ENCODE peak calls at places on chromosome 5, in four cellular contexts. O is T-helper 1 cell; U is A549; G is stimulated activated CD8-positive, alpha-beta memory T cell treated with anti-CD3 and anti-CD28 coated beads, Interleukin-7, amount 100 ng/mL, for 24 hours. W is an unnamed sample.

GRCh38 chr5:157564149-157564711 is 11.3 kb downstream of the ADAM19 start:
- DNase-seq in U (no peak), G (no peak), O (no peak), W (no peak)

GRCh38 chr5:33439905-33440481 is 772 bp upstream of the TARS1 start:
- DNase-seq in G (no peak), U (no peak), O (peak), W (peak)

GRCh38 chr5:92613546-92613945 is 967.5 kb downstream of the NR2F1-AS1 start:
- DNase-seq in G (no peak), U (no peak), O (no peak), W (no peak)

GRCh38 chr5:59798862-59799667 is 94.5 kb downstream of the PDE4D start:
- DNase-seq in G (no peak), O (peak), U (peak), W (no peak)

GRCh38 chr5:57676228-57677098 is 193.9 kb upstream of the ACTBL2 start:
- DNase-seq in U (no peak), G (no peak), O (no peak), W (peak)

GRCh38 chr5:172454355-172455086 is at the start of gene SH3PXD2B:
- DNase-seq in O (peak), G (no peak), U (peak), W (peak)

GRCh38 chr5:135491552-135492318 is 39.6 kb upstream of the TIFAB start:
- DNase-seq in U (no peak), O (no peak), G (no peak), W (peak)

GRCh38 chr5:25094219-25094618 is 449.4 kb upstream of the CDH10 start:
- DNase-seq in O (no peak), G (no peak), U (no peak), W (no peak)

GRCh38 chr5:1792842-1793266 is 6.8 kb downstream of the MRPL36 start:
- DNase-seq in G (peak), U (no peak), O (peak), W (no peak)

GRCh38 chr5:56950626-56951130 is 1.2 kb downstream of the MIER3 start:
- DNase-seq in U (peak), O (peak), G (peak), W (peak)

GRCh38 chr5:123154857-123155467 is 65.9 kb downstream of the PRDM6 start:
- DNase-seq in G (no peak), U (no peak), O (no peak), W (no peak)

GRCh38 chr5:61468483-61468865 is 136.4 kb downstream of the ZSWIM6 start:
- DNase-seq in O (no peak), U (peak), G (no peak), W (no peak)

GRCh38 chr5:150108711-150109605 is 22.6 kb upstream of the CSF1R start:
- DNase-seq in G (no peak), U (no peak), O (no peak), W (no peak)

GRCh38 chr5:159601216-159601615 is 270.9 kb upstream of the IL12B start:
- DNase-seq in U (no peak), O (no peak), G (no peak), W (no peak)

GRCh38 chr5:128538249-128539037 is 398 bp upstream of the FBN2 start:
- DNase-seq in O (no peak), G (no peak), U (peak), W (no peak)

GRCh38 chr5:108369167-108369566 is 12.7 kb downstream of the FBXL17 start:
- DNase-seq in U (no peak), O (no peak), G (no peak), W (no peak)

GRCh38 chr5:120682851-120683250 is 218.8 kb downstream of the PRR16 start:
- DNase-seq in G (no peak), U (no peak), O (no peak), W (no peak)

GRCh38 chr5:107011530-107012115 is 659.1 kb downstream of the EFNA5 start:
- DNase-seq in U (no peak), G (no peak), O (no peak), W (no peak)